ENCODE peak calls at places on chromosomes 11 and 22, in seven cellular contexts. V is cardiac fibroblast, Y is HFF-Myc, K is brain microvascular endothelial cell, C is D721Med, S is neural progenitor cell, E is RWPE1. Q is an unnamed sample.
A peak's percentile ranks its signal among the peaks of the same experiment; 100 is the strongest.

GRCh38 chr11:126246636-126247035 is 22.1 kb downstream of the SRPRA start:
- DNase-seq in V (peak; percentile 45), Y (no peak), K (peak; percentile 36), C (no peak), S (no peak), E (no peak), Q (no peak)

GRCh38 chr11:69352181-69352580 is 58.2 kb downstream of the MYEOV start:
- DNase-seq in V (peak; percentile 45), Y (no peak), K (peak; percentile 9), C (no peak), S (no peak), E (no peak), Q (no peak)

GRCh38 chr11:130096042-130096441 is 26.3 kb downstream of the APLP2 start:
- DNase-seq in V (no peak), Y (no peak), K (no peak), C (no peak), S (no peak), E (no peak), Q (no peak)

GRCh38 chr22:44309137-44309536 is 3.6 kb downstream of the SHISAL1 start:
- DNase-seq in V (peak; percentile 97), Y (peak; percentile 73), K (peak; percentile 92), C (peak; percentile 65), S (no peak), E (peak; percentile 89), Q (peak; percentile 95)

GRCh38 chr11:112656772-112657428 is 304.3 kb upstream of the NCAM1 start:
- DNase-seq in V (peak; percentile 75), Y (no peak), K (peak; percentile 73), C (no peak), S (no peak), E (peak; percentile 54), Q (peak; percentile 67)

GRCh38 chr11:134513585-134514120 is 101.6 kb upstream of the B3GAT1 start:
- DNase-seq in V (no peak), Y (no peak), K (no peak), C (no peak), S (no peak), E (no peak), Q (no peak)

GRCh38 chr22:21108379-21109115 is 62.8 kb downstream of the LRRC74B start:
- DNase-seq in V (peak; percentile 40), Y (no peak), K (no peak), C (no peak), S (no peak), E (no peak), Q (no peak)

GRCh38 chr22:31973739-31974138 is 29.4 kb downstream of the YWHAH start:
- DNase-seq in V (no peak), Y (no peak), K (no peak), C (no peak), S (no peak), E (no peak), Q (no peak)

GRCh38 chr11:128359515-128359914 is 227.8 kb downstream of the ETS1 start:
- DNase-seq in V (peak; percentile 58), Y (no peak), K (no peak), C (no peak), S (no peak), E (no peak), Q (peak; percentile 30)

GRCh38 chr11:17526931-17527660 is 17.1 kb downstream of the USH1C start:
- DNase-seq in V (no peak), Y (no peak), K (no peak), C (no peak), S (no peak), E (no peak), Q (no peak)

GRCh38 chr11:76805206-76805913 is 22.2 kb downstream of the TSKU start:
- DNase-seq in V (peak; percentile 25), Y (no peak), K (no peak), C (no peak), S (no peak), E (no peak), Q (no peak)

GRCh38 chr11:113373981-113374560 is 13.5 kb upstream of the ANKK1 start:
- DNase-seq in V (no peak), Y (no peak), K (no peak), C (peak; percentile 67), S (no peak), E (no peak), Q (no peak)

GRCh38 chr11:41578421-41579047 is 119.1 kb upstream of the LRRC4C start:
- DNase-seq in V (peak; percentile 12), Y (no peak), K (no peak), C (no peak), S (no peak), E (no peak), Q (no peak)

GRCh38 chr11:3357994-3358676 is 20.8 kb downstream of the ZNF195 start:
- DNase-seq in V (no peak), Y (no peak), K (no peak), C (no peak), S (no peak), E (no peak), Q (no peak)

GRCh38 chr11:1310772-1311468 is 1.5 kb upstream of the TOLLIP start:
- DNase-seq in V (no peak), Y (no peak), K (no peak), C (no peak), S (no peak), E (no peak), Q (no peak)

GRCh38 chr11:35324981-35325380 is 94.4 kb downstream of the SLC1A2 start:
- DNase-seq in V (peak; percentile 33), Y (no peak), K (no peak), C (no peak), S (no peak), E (no peak), Q (peak; percentile 45)

GRCh38 chr22:19488884-19489843 is 9.4 kb downstream of the CDC45 start:
- DNase-seq in V (peak; percentile 47), Y (no peak), K (peak; percentile 9), C (no peak), S (no peak), E (no peak), Q (no peak)

GRCh38 chr11:118263694-118264567 is at the start of gene MPZL2:
- DNase-seq in V (no peak), Y (no peak), K (no peak), C (no peak), S (peak; percentile 63), E (peak; percentile 88), Q (no peak)

GRCh38 chr11:70067591-70068341 is 10.4 kb upstream of the ANO1 start:
- DNase-seq in V (no peak), Y (no peak), K (no peak), C (no peak), S (peak; percentile 82), E (peak; percentile 44), Q (no peak)

GRCh38 chr22:44847892-44848291 is 95.5 kb downstream of the ARHGAP8 start:
- DNase-seq in V (no peak), Y (no peak), K (no peak), C (no peak), S (no peak), E (no peak), Q (no peak)

GRCh38 chr11:133038850-133039249 is 493.5 kb downstream of the OPCML start:
- DNase-seq in V (no peak), Y (no peak), K (no peak), C (no peak), S (no peak), E (no peak), Q (no peak)

GRCh38 chr11:66646875-66647274 is 8.4 kb downstream of the RBM4 start:
- DNase-seq in V (no peak), Y (no peak), K (no peak), C (no peak), S (no peak), E (no peak), Q (no peak)

GRCh38 chr11:45393826-45394225 is 107.7 kb upstream of the SYT13 start:
- DNase-seq in V (no peak), Y (no peak), K (no peak), C (no peak), S (no peak), E (no peak), Q (no peak)
- TF ChIP-seq CTCF in V (no peak), Y (no peak), K (no peak), C (no peak), S (no peak), E (no peak), Q (no peak)

DNA sequence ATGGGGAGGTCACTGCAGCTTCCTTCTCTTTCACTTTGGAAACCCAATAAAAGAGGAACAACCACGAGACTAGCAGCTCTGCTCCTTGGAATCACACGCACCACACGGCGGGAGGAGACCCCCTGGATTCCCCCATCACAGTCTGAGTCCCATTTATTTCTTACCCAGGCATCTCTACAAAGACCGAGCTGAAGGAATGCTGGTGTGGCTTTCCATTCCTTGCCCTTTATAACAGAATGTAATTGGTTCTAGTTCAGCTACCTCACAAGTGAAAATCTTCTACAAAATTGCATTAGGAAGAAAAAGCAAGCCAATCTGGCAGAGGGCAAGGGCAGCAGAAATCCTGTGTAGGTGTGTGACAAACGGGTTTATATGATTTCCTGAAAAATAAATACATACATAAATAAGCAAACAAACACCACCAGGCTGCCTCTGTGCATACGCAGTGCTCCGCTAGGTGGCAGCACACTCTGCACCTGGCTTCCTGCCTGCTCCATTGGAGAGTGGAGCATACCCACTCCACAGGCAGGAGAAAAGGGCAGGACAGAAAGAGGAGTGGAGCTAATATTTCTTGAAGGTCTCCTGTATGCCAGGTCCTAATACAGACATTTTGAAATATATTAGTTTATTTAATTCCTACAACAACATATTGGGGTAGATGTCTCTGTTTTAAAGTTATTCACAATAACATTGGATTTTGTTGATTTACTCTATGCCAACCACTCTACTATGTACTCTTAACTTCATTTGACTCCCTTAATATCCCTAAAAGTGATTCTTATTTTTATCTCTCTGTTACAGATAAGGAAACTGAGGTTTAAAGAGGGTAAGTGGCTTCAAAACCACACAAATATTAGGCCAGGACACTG is 673.1 kb downstream of the KCNA4 start:
- DNase-seq in V (peak; percentile 75), Y (peak; percentile 22), K (peak; percentile 50), C (no peak), S (peak; percentile 73), E (peak; percentile 54), Q (peak; percentile 43)
- TF ChIP-seq CTCF in V (peak; percentile 96), Y (peak; percentile 98), K (peak; percentile 99), C (peak; percentile 96), S (peak; percentile 99), E (peak; percentile 96), Q (peak; percentile 98)

DNA sequence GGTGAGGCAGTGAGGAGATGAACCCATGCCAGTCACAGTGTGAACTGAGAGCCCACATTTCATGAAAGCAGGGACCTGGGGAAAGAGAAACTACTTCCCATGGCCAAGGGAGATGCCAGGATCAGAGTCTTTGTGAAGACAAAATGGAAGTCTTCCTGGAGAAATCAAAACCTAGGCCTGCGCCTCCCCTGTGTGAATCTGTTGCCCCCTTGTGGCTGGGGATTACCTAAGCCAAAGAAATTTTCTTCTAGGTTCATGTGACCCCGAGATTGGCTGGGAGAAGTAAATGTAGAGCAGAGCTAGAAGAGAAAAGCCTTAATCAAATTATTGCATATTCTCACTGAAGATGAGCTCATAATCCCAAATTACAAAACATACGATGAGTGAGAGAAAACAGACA is 1075.3 kb downstream of the TBC1D22A start:
- DNase-seq in V (peak; percentile 33), Y (no peak), K (no peak), C (no peak), S (peak; percentile 49), E (no peak), Q (peak; percentile 15)
- TF ChIP-seq CTCF in V (peak; percentile 39), Y (no peak), K (no peak), C (no peak), S (peak; percentile 56), E (no peak), Q (peak; percentile 72)

DNA sequence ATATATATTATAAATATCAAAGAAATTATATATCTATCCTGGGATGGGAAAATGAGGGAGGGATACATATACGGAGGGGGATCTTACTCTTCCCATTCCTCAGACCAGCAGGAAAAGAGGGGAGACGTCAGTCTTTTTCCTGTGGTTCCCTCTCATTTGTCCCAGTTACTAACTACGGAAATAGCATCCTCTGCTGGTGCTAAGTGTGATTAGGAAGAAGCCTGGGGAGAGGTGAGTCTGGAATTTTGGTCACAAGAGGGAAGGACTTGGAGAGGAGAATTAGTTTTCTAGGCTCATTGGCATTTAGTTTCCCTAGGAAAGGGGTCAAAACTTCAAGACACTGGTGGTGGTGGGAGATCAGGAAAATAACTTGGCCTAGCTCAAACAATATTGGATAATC is 11.6 kb downstream of the MED19 start:
- DNase-seq in V (no peak), Y (no peak), K (no peak), C (no peak), S (peak; percentile 16), E (no peak), Q (no peak)
- TF ChIP-seq CTCF in V (no peak), Y (no peak), K (peak; percentile 5), C (peak; percentile 24), S (peak; percentile 22), E (no peak), Q (peak; percentile 16)

Q was measured in HFFc6.